ENCODE peak calls at places on chromosomes 6 and 20, in six cellular contexts. U, T, M, G, P and O are unnamed samples.

GRCh38 chr6:39466664-39467063 is 144.2 kb upstream of the KCNK16 start:
- DNase-seq in P (no peak), M (no peak), T (no peak), G (peak), U (no peak), O (no peak)

GRCh38 chr20:32718749-32719348 is 24.4 kb downstream of the COMMD7 start:
- DNase-seq in U (no peak), T (no peak), G (no peak), P (no peak), M (peak), O (no peak)

GRCh38 chr20:49914310-49915117 is 815 bp downstream of the SPATA2 start:
- DNase-seq in U (peak), G (no peak), P (no peak), M (peak), T (peak), O (no peak)

GRCh38 chr6:137494967-137495595 is 887 bp upstream of the OLIG3 start:
- DNase-seq in P (no peak), U (no peak), T (no peak), M (no peak), G (no peak), O (no peak)

GRCh38 chr6:79832723-79833122 is 114.6 kb downstream of the ELOVL4 start:
- DNase-seq in U (no peak), M (no peak), T (no peak), G (no peak), P (no peak), O (no peak)

GRCh38 chr20:62202083-62202395 is 18.0 kb downstream of the HRH3 start:
- DNase-seq in P (peak), M (no peak), T (peak), U (no peak), G (no peak), O (no peak)

GRCh38 chr6:102075539-102075938 is 682.0 kb downstream of the GRIK2 start:
- DNase-seq in P (no peak), T (no peak), U (no peak), G (peak), M (no peak), O (no peak)

GRCh38 chr20:44491635-44492395 is 16.1 kb downstream of the TTPAL start:
- DNase-seq in P (peak), M (no peak), G (no peak), T (no peak), U (no peak), O (no peak)

GRCh38 chr20:53331151-53331973 is 262.3 kb downstream of the ZNF217 start:
- DNase-seq in P (no peak), U (no peak), T (no peak), M (no peak), G (peak), O (no peak)

GRCh38 chr20:23228912-23229311 is 121.7 kb upstream of the NXT1 start:
- DNase-seq in P (no peak), G (no peak), T (no peak), U (peak), M (no peak), O (no peak)

GRCh38 chr20:34983995-34984735 is 28.5 kb downstream of the MYH7B start:
- DNase-seq in G (no peak), P (peak), M (no peak), T (no peak), U (no peak), O (no peak)

GRCh38 chr6:164106345-164106769 is 691.8 kb downstream of the QKI start:
- DNase-seq in U (peak), P (peak), T (no peak), M (no peak), G (peak), O (no peak)

GRCh38 chr6:53543341-53544010 is 1.4 kb downstream of the GCLC start:
- DNase-seq in P (no peak), T (no peak), G (no peak), U (no peak), M (no peak), O (no peak)

GRCh38 chr6:110329348-110329728 is 28.8 kb downstream of the METTL24 start:
- DNase-seq in G (peak), T (no peak), U (no peak), M (no peak), P (no peak), O (no peak)
- H3K27ac ChIP-seq in G (peak), T (peak), U (no peak), M (no peak), P (no peak), O (no peak)

GRCh38 chr6:43707767-43708166 is 20.2 kb upstream of the MRPS18A start:
- DNase-seq in G (no peak), U (no peak), M (no peak), P (no peak), T (no peak), O (no peak)

GRCh38 chr6:43706788-43707187 is 19.2 kb upstream of the MRPS18A start:
- DNase-seq in P (no peak), G (no peak), U (peak), T (no peak), M (no peak), O (no peak)

GRCh38 chr6:43705996-43706395 is 18.4 kb upstream of the MRPS18A start:
- DNase-seq in T (no peak), G (no peak), U (peak), P (no peak), M (peak), O (no peak)

GRCh38 chr6:43708857-43709653 is 21.5 kb upstream of the MRPS18A start:
- DNase-seq in G (peak), P (peak), M (peak), U (peak), T (no peak), O (no peak)

DNA sequence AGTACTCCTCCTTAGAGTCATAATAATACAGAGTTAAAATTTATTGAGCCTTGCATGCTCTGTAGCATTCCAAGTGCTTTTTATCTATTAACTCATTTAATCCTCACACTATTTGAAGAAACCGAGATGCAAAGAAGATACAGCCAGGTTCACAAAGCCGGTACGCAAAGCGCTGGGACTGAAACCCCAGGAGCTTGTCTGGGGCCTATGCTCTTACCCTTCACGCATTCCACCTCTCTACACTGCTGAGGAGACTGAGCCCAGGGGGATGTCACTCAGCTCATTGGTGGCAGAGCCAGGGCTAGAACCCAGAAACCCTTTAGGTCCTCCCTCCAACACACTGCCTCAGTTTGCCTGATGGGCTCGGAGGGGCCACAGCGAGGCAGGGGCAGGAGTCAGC is 19.7 kb upstream of the MRPS18A start:
- DNase-seq in U (no peak), G (no peak), P (no peak), T (no peak), M (no peak), O (no peak)
- H3K27ac ChIP-seq in U (peak), G (peak), P (no peak), T (no peak), M (no peak), O (no peak)

GRCh38 chr20:25308671-25309394 is 60.9 kb downstream of the PYGB start:
- DNase-seq in G (no peak), T (peak), M (no peak), P (peak), U (no peak), O (no peak)
- H3K27ac ChIP-seq in G (peak), T (no peak), M (no peak), P (no peak), U (peak), O (peak)

GRCh38 chr6:139047677-139048076 is 19.1 kb downstream of the ABRACL start:
- DNase-seq in G (no peak), P (no peak), U (no peak), T (no peak), M (no peak), O (no peak)

DNA sequence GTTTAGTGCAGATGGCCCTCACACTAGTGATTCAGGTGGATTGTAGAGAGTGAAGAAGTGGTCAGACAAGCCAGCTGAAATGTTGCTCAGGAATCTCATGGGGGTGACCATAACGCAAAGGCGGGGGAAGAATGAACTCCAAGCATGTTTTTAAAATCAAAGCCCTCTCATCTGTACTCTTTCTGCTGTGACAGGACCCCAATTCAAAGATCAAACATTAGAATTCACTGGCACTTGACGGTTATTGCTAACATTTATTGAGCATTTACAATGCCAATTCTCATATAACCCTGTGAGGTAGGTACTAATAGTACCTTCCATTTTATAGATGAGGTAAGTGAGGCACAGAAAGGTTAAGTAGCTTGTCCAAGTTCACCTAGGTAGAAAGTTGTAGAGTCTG is 15.7 kb downstream of the ABRACL start:
- DNase-seq in M (no peak), P (no peak), G (no peak), U (no peak), T (no peak), O (no peak)
- H3K27ac ChIP-seq in M (no peak), P (no peak), G (no peak), U (no peak), T (no peak), O (no peak)

GRCh38 chr20:37775200-37775599 is 81.4 kb downstream of the CTNNBL1 start:
- DNase-seq in P (no peak), G (no peak), U (no peak), M (no peak), T (no peak), O (no peak)
- H3K27ac ChIP-seq in P (no peak), G (no peak), U (no peak), M (no peak), T (no peak), O (no peak)